ENCODE peak calls at places on chromosomes 6 and 20, in eight cellular contexts. V is IMR-90, N is GM23248, P is kidney, M is fibroblast of lung, K is colonic mucosa, T is neuronal stem cell, J is neural progenitor cell. F is an unnamed sample. For H3K4me1, the result is how much of the 10 kb centered on the place peaks cover.

GRCh38 chr6:165605901-165606739 is 56.9 kb downstream of the PDE10A start:
- DNase-seq in V (no peak), N (no peak), P (no peak), M (no peak), K (no peak), T (no peak), J (no peak), F (no peak)

GRCh38 chr6:32842690-32843089 is 1.2 kb downstream of the PSMB8 start:
- DNase-seq in V (no peak), N (no peak), P (no peak), M (no peak), K (no peak), T (no peak), J (no peak), F (no peak)

GRCh38 chr6:108497883-108498282 is 62.8 kb upstream of the FOXO3 start:
- DNase-seq in V (peak), N (peak), P (no peak), M (peak), K (peak), T (peak), J (peak), F (peak)

GRCh38 chr20:12927489-12927888 is 81.3 kb upstream of the SPTLC3 start:
- DNase-seq in V (peak), N (peak), P (no peak), M (no peak), K (no peak), T (no peak), J (no peak), F (peak)

GRCh38 chr6:89387516-89388222 is 24.4 kb downstream of the RRAGD start:
- DNase-seq in V (no peak), N (no peak), P (no peak), M (no peak), K (no peak), T (no peak), J (no peak), F (no peak)

GRCh38 chr6:151661928-151662327 is 145.6 kb upstream of the ESR1 start:
- DNase-seq in V (no peak), N (peak), P (no peak), M (no peak), K (no peak), T (no peak), J (peak), F (no peak)

GRCh38 chr20:36217226-36217625 is 19.1 kb upstream of the AAR2 start:
- DNase-seq in V (no peak), N (no peak), P (no peak), M (no peak), K (no peak), T (no peak), J (peak), F (no peak)

GRCh38 chr6:113901482-113901881 is 44.3 kb downstream of the MARCKS start:
- DNase-seq in V (peak), N (peak), P (no peak), M (peak), K (no peak), T (no peak), J (no peak), F (peak)

GRCh38 chr6:112920994-112921393 is 573.9 kb downstream of the RFPL4B start:
- DNase-seq in V (no peak), N (no peak), P (no peak), M (no peak), K (no peak), T (no peak), J (no peak), F (no peak)

GRCh38 chr6:101445527-101445926 is 52.0 kb downstream of the GRIK2 start:
- DNase-seq in V (peak), N (peak), P (no peak), M (peak), K (no peak), T (no peak), J (no peak), F (peak)

GRCh38 chr6:169426611-169427010 is 173.0 kb upstream of the THBS2 start:
- DNase-seq in V (no peak), N (no peak), P (no peak), M (no peak), K (no peak), T (no peak), J (no peak), F (no peak)

GRCh38 chr6:20335872-20336271 is 65.8 kb upstream of the E2F3 start:
- DNase-seq in V (no peak), N (no peak), P (no peak), M (no peak), K (no peak), T (no peak), J (no peak), F (no peak)

GRCh38 chr6:80338201-80338836 is 231.8 kb downstream of the BCKDHB start:
- DNase-seq in V (peak), N (no peak), P (no peak), M (peak), K (peak), T (peak), J (peak), F (peak)

GRCh38 chr20:17530716-17531536 is at the start of gene BFSP1:
- DNase-seq in V (peak), N (peak), P (peak), M (peak), K (peak), T (peak), J (peak), F (peak)

GRCh38 chr20:9457055-9457454 is 57.3 kb upstream of the LAMP5 start:
- DNase-seq in V (no peak), N (no peak), P (no peak), M (no peak), K (no peak), T (no peak), J (no peak), F (no peak)

GRCh38 chr20:45138451-45139300 is 14.4 kb upstream of the WFDC12 start:
- DNase-seq in V (no peak), N (peak), P (peak), M (no peak), K (peak), T (peak), J (peak), F (peak)

GRCh38 chr6:25614052-25614451 is 38.0 kb upstream of the SCGN start:
- DNase-seq in V (no peak), N (no peak), P (no peak), M (no peak), K (no peak), T (no peak), J (peak), F (no peak)

GRCh38 chr6:166862287-166862977 is 93.9 kb downstream of the RNASET2 start:
- DNase-seq in V (no peak), N (peak), P (peak), M (no peak), K (no peak), T (peak), J (peak), F (peak)

GRCh38 chr6:47161176-47161687 is 119.1 kb upstream of the ADGRF1 start:
- DNase-seq in V (peak), N (peak), P (no peak), M (peak), K (peak), T (no peak), J (no peak), F (peak)

GRCh38 chr6:97468981-97469380 is 186.0 kb upstream of the MMS22L start:
- DNase-seq in V (no peak), N (no peak), P (no peak), M (no peak), K (no peak), T (no peak), J (no peak), F (no peak)

GRCh38 chr6:163667372-163668060 is 253.0 kb downstream of the QKI start:
- DNase-seq in V (peak), N (peak), P (no peak), M (peak), K (peak), T (no peak), J (no peak), F (peak)

GRCh38 chr6:56540232-56540631 is 102.5 kb downstream of the DST start:
- DNase-seq in V (no peak), N (no peak), P (no peak), M (no peak), K (no peak), T (no peak), J (no peak), F (no peak)

GRCh38 chr6:1479095-1479494 is 89.7 kb downstream of the FOXF2 start:
- DNase-seq in V (peak), N (peak), P (no peak), M (peak), K (no peak), T (no peak), J (no peak), F (peak)

GRCh38 chr6:168562576-168563151 is 121.7 kb downstream of the SMOC2 start:
- DNase-seq in V (no peak), N (no peak), P (no peak), M (no peak), K (no peak), T (no peak), J (no peak), F (no peak)

GRCh38 chr6:169861431-169862045 is 110.1 kb downstream of the ERMARD start:
- DNase-seq in V (no peak), N (no peak), P (no peak), M (no peak), K (peak), T (no peak), J (no peak), F (no peak)

GRCh38 chr6:169190144-169190584 is 63.5 kb downstream of the THBS2 start:
- DNase-seq in V (peak), N (peak), P (peak), M (peak), K (no peak), T (no peak), J (no peak), F (peak)

GRCh38 chr6:2893276-2893675 is 9.8 kb downstream of the SERPINB9 start:
- DNase-seq in V (no peak), N (no peak), P (no peak), M (no peak), K (no peak), T (no peak), J (no peak), F (no peak)

GRCh38 chr6:157513004-157513603 is 132.1 kb downstream of the ZDHHC14 start:
- DNase-seq in V (peak), N (no peak), P (no peak), M (no peak), K (no peak), T (no peak), J (no peak), F (no peak)

GRCh38 chr6:25122622-25123237 is 156.4 kb upstream of the CARMIL1 start:
- DNase-seq in V (no peak), N (no peak), P (no peak), M (no peak), K (peak), T (no peak), J (no peak), F (no peak)

GRCh38 chr6:157650261-157650640 is 172.8 kb upstream of the SNX9 start:
- DNase-seq in V (no peak), N (peak), P (no peak), M (no peak), K (no peak), T (no peak), J (no peak), F (no peak)

GRCh38 chr6:9121551-9121950 is 686.2 kb upstream of the SLC35B3 start:
- DNase-seq in V (peak), N (peak), P (no peak), M (peak), K (no peak), T (no peak), J (no peak), F (peak)

GRCh38 chr20:44187763-44188709 is 1.0 kb upstream of the JPH2 start:
- DNase-seq in V (peak), N (peak), P (no peak), M (no peak), K (no peak), T (no peak), J (no peak), F (peak)

GRCh38 chr6:33895296-33895695 is 91.5 kb upstream of the MLN start:
- DNase-seq in V (no peak), N (no peak), P (peak), M (no peak), K (no peak), T (no peak), J (no peak), F (no peak)

GRCh38 chr6:139030539-139030938 is 2.0 kb downstream of the ABRACL start:
- DNase-seq in V (no peak), N (no peak), P (no peak), M (no peak), K (no peak), T (no peak), J (no peak), F (no peak)

GRCh38 chr6:17601389-17601703 is 1.2 kb downstream of the FAM8A1 start:
- DNase-seq in V (peak), N (no peak), P (no peak), M (peak), K (no peak), T (no peak), J (no peak), F (peak)

GRCh38 chr6:101402618-101403002 is 9.1 kb downstream of the GRIK2 start:
- DNase-seq in V (no peak), N (peak), P (peak), M (no peak), K (no peak), T (peak), J (peak), F (peak)

GRCh38 chr20:1401431-1401907 is 8.6 kb upstream of the FKBP1A start:
- DNase-seq in V (no peak), N (peak), P (no peak), M (no peak), K (no peak), T (no peak), J (no peak), F (no peak)

GRCh38 chr20:10115021-10115420 is 80.2 kb downstream of the ANKEF1 start:
- DNase-seq in V (peak), N (peak), P (no peak), M (peak), K (no peak), T (no peak), J (no peak), F (peak)

GRCh38 chr6:149060985-149061760 is 256.3 kb upstream of the TAB2 start:
- DNase-seq in V (peak), N (no peak), P (no peak), M (peak), K (peak), T (no peak), J (no peak), F (peak)
- H3K9ac ChIP-seq in V (no peak), N (no peak), P (no peak), M (no peak), K (no peak), T (no peak), J (no peak), F (no peak)

GRCh38 chr6:122913558-122913957 is 82.5 kb upstream of the CLVS2 start:
- DNase-seq in V (no peak), N (no peak), P (no peak), M (no peak), K (no peak), T (no peak), J (no peak), F (no peak)
- H3K4me1 ChIP-seq in V (under half), N (under half), P (under half), M (under half), K (under half), T (under half), J (under half), F (under half)

DNA sequence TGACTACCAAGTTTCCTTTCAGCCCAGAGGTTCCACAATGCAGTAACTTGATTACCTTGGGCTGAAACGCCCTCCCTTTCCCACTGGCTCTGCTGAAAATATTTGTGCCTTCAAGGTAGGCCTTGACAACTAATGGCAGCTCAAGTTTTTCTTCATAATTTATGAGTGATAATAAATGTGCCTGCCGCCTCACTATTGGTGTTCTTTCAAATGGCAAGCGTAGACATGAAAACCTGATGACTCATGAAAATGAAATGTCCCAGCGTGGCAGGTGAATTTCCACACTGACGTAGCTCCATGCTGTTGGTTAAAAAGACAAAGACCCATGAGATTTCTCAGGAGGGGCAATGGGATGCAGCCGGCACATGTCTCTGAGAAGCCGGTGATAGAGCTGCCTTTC is 107.2 kb upstream of the GGTLC1 start:
- DNase-seq in V (no peak), N (no peak), P (no peak), M (no peak), K (no peak), T (no peak), J (no peak), F (no peak)
- H3K4me3 ChIP-seq in V (no peak), N (no peak), P (no peak), M (no peak), K (no peak), T (no peak), J (no peak), F (no peak)

GRCh38 chr20:62770916-62771315 is 25.4 kb upstream of the MRGBP start:
- DNase-seq in V (no peak), N (no peak), P (peak), M (no peak), K (no peak), T (no peak), J (no peak), F (no peak)
- H3K9ac ChIP-seq in V (no peak), N (no peak), P (no peak), M (no peak), K (no peak), T (no peak), J (no peak), F (no peak)

F was measured in adipocyte.